ENCODE peak calls at places on chromosomes 1 and 21, in five cellular contexts. T is NCI-H2171 treated with DMSO at 0.1 percent for 48 hours, G is G401, C is H1, K is heart right ventricle. S is an unnamed sample.
A peak's percentile ranks its signal among the peaks of the same experiment; 100 is the strongest.

GRCh38 chr1:242425232-242425631 is 99.3 kb downstream of the PLD5 start:
- DNase-seq in C (no peak), T (peak; percentile 5), G (no peak), K (no peak), S (no peak)

GRCh38 chr1:179153217-179153616 is 71.3 kb downstream of the TOR3A start:
- DNase-seq in T (no peak), C (no peak), K (no peak), G (peak; percentile 55), S (no peak)

GRCh38 chr1:192763243-192763642 is 45.6 kb upstream of the RGS2 start:
- DNase-seq in K (no peak), C (no peak), G (no peak), T (no peak), S (no peak)

GRCh38 chr1:202007703-202008489 is 2.5 kb upstream of the ELF3 start:
- DNase-seq in K (no peak), C (peak; percentile 82), T (peak; percentile 61), G (no peak), S (peak; percentile 85)

GRCh38 chr1:62356257-62356835 is 37.1 kb upstream of the KANK4 start:
- DNase-seq in G (no peak), K (no peak), C (no peak), T (peak; percentile 77), S (no peak)

GRCh38 chr1:47137925-47138615 is 829 bp downstream of the CYP4A22 start:
- DNase-seq in K (no peak), C (no peak), G (no peak), T (no peak), S (no peak)

GRCh38 chr1:225739542-225740107 is 38.0 kb upstream of the SRP9 start:
- DNase-seq in C (no peak), G (no peak), T (no peak), K (no peak), S (no peak)

GRCh38 chr1:192459467-192459866 is 116.1 kb upstream of the RGS1 start:
- DNase-seq in K (no peak), C (no peak), T (no peak), G (no peak), S (no peak)

GRCh38 chr1:93358293-93358692 is 12.6 kb downstream of the DR1 start:
- DNase-seq in C (no peak), K (no peak), T (no peak), G (no peak), S (no peak)

GRCh38 chr21:25735895-25736597 is 1.3 kb downstream of the GABPA start:
- DNase-seq in T (peak; percentile 75), K (no peak), C (no peak), G (peak; percentile 40), S (no peak)

GRCh38 chr1:167714851-167715652 is 6.7 kb upstream of the MPZL1 start:
- DNase-seq in T (peak; percentile 91), K (peak; percentile 77), G (peak; percentile 95), C (peak; percentile 95), S (peak; percentile 90)

GRCh38 chr1:90708236-90708786 is 8.8 kb downstream of the BARHL2 start:
- DNase-seq in C (no peak), T (no peak), K (no peak), G (peak; percentile 25), S (no peak)

GRCh38 chr1:6045561-6045960 is at the start of gene KCNAB2:
- DNase-seq in T (no peak), K (no peak), C (no peak), G (no peak), S (no peak)

GRCh38 chr1:44318097-44319088 is 36.7 kb downstream of the ERI3 start:
- DNase-seq in T (peak; percentile 53), G (peak; percentile 26), C (peak; percentile 74), K (no peak), S (peak; percentile 53)

GRCh38 chr21:45592208-45592619 is 50.0 kb upstream of the SLC19A1 start:
- DNase-seq in T (no peak), K (no peak), G (peak; percentile 65), C (no peak), S (no peak)

GRCh38 chr1:41876533-41877445 is 41.9 kb downstream of the HIVEP3 start:
- DNase-seq in T (no peak), C (no peak), G (peak; percentile 45), K (no peak), S (no peak)

GRCh38 chr1:92080128-92080985 is at the start of gene BTBD8:
- DNase-seq in K (peak; percentile 84), G (peak; percentile 89), T (peak; percentile 50), C (peak; percentile 91), S (peak; percentile 72)

GRCh38 chr1:94983343-94983742 is 56.4 kb upstream of the CNN3 start:
- DNase-seq in K (no peak), C (no peak), G (no peak), T (no peak), S (no peak)

GRCh38 chr21:22670148-22670547 is 1671.9 kb downstream of the NCAM2 start:
- DNase-seq in C (no peak), G (no peak), T (no peak), K (no peak), S (no peak)

GRCh38 chr1:150067184-150068182 is at the start of gene VPS45:
- DNase-seq in G (peak; percentile 95), T (peak; percentile 94), K (peak; percentile 89), C (peak; percentile 90), S (peak; percentile 80)

GRCh38 chr1:95171270-95172245 is 54.4 kb downstream of the TLCD4 start:
- DNase-seq in C (no peak), K (no peak), T (no peak), G (peak; percentile 94), S (no peak)

GRCh38 chr1:21703318-21703963 is 34.3 kb upstream of the RAP1GAP start:
- DNase-seq in G (peak; percentile 43), T (peak; percentile 33), C (no peak), K (no peak), S (no peak)

GRCh38 chr1:91891969-91892368 is 6.0 kb upstream of the TGFBR3 start:
- DNase-seq in T (no peak), K (no peak), G (no peak), C (no peak), S (no peak)

GRCh38 chr1:178241057-178241456 is 147.2 kb downstream of the RASAL2 start:
- DNase-seq in G (no peak), K (no peak), T (no peak), C (no peak), S (no peak)

GRCh38 chr1:52738148-52738547 is 11.9 kb downstream of the ZYG11B start:
- DNase-seq in C (no peak), G (peak; percentile 41), T (no peak), K (no peak), S (no peak)

GRCh38 chr21:33266050-33266783 is at the start of gene IL10RB:
- DNase-seq in C (peak; percentile 86), T (peak; percentile 80), K (peak; percentile 81), G (no peak), S (peak; percentile 74)

GRCh38 chr21:42534901-42535378 is 21.3 kb downstream of the SLC37A1 start:
- DNase-seq in C (no peak), K (no peak), G (no peak), T (no peak), S (no peak)

GRCh38 chr1:173417563-173417962 is 59.6 kb upstream of the PRDX6 start:
- DNase-seq in T (no peak), K (no peak), G (no peak), C (no peak), S (no peak)

GRCh38 chr1:1207254-1207902 is 986 bp upstream of the TNFRSF18 start:
- DNase-seq in T (no peak), K (peak; percentile 10), G (no peak), C (no peak), S (no peak)

GRCh38 chr1:79599257-79599656 is 592.7 kb upstream of the ADGRL4 start:
- DNase-seq in G (no peak), C (no peak), K (no peak), T (no peak), S (no peak)

GRCh38 chr21:29377266-29377665 is 78.5 kb downstream of the BACH1 start:
- DNase-seq in T (no peak), G (no peak), K (no peak), C (no peak), S (no peak)

GRCh38 chr1:178192686-178193085 is 98.8 kb downstream of the RASAL2 start:
- DNase-seq in K (no peak), C (no peak), G (no peak), T (no peak), S (no peak)

GRCh38 chr21:43984905-43985689 is 27.0 kb upstream of the TRAPPC10 start:
- DNase-seq in C (no peak), G (no peak), K (no peak), T (no peak), S (no peak)

GRCh38 chr1:50915621-50916020 is 44.4 kb downstream of the FAF1 start:
- DNase-seq in C (no peak), T (no peak), K (no peak), G (no peak), S (no peak)